ENCODE peak calls at places on chromosome 7, in six cellular contexts. Z is GM23338, B is HT1080, S is C1 segment of cervical spinal cord, W is AG10803, M is T-helper 9 cell. R is an unnamed sample.

GRCh38 chr7:155660758-155661093 is 16.3 kb downstream of the RBM33 start:
- DNase-seq in S (no peak), M (no peak), W (no peak), Z (no peak), B (no peak), R (no peak)

GRCh38 chr7:155292680-155293226 is 4.9 kb upstream of the INSIG1 start:
- DNase-seq in W (no peak), B (no peak), Z (no peak), S (no peak), M (no peak), R (no peak)

GRCh38 chr7:55019329-55019690 is 493 bp downstream of the EGFR start:
- DNase-seq in M (no peak), W (no peak), Z (peak), B (no peak), S (no peak), R (peak)

GRCh38 chr7:86954960-86955359 is 104.5 kb downstream of the ELAPOR2 start:
- DNase-seq in B (no peak), S (no peak), M (no peak), Z (no peak), W (no peak), R (no peak)

GRCh38 chr7:115059312-115059711 is 137.4 kb downstream of the MDFIC start:
- DNase-seq in B (no peak), Z (no peak), M (no peak), S (no peak), W (peak), R (peak)

GRCh38 chr7:141674702-141675101 is 27.3 kb downstream of the DENND11 start:
- DNase-seq in Z (peak), S (no peak), W (no peak), M (no peak), B (no peak), R (no peak)

GRCh38 chr7:249979-250378 is 40.0 kb upstream of the FOXL3 start:
- DNase-seq in Z (no peak), W (no peak), M (no peak), S (no peak), B (no peak), R (no peak)

GRCh38 chr7:37557810-37558209 is 109.1 kb upstream of the ELMO1 start:
- DNase-seq in B (no peak), Z (no peak), M (no peak), W (no peak), S (no peak), R (no peak)

R was measured in adipocyte.